ENCODE peak calls at places on chromosomes 3 and 15, in five cellular contexts. T, X, C, J and L are unnamed samples.

GRCh38 chr3:59764131-59764530 is 714.3 kb upstream of the CFAP20DC start:
- DNase-seq in T (no peak), X (no peak), C (no peak), J (no peak), L (no peak)

GRCh38 chr3:139846729-139847128 is 88.3 kb upstream of the CLSTN2 start:
- DNase-seq in T (no peak), X (no peak), C (no peak), J (no peak), L (no peak)

GRCh38 chr3:171415070-171415469 is 45.1 kb downstream of the TNIK start:
- DNase-seq in T (no peak), X (peak), C (no peak), J (no peak), L (no peak)

GRCh38 chr3:130480736-130481135 is 36.2 kb upstream of the COL6A6 start:
- DNase-seq in T (no peak), X (peak), C (no peak), J (peak), L (no peak)

GRCh38 chr3:53225181-53225580 is 30.6 kb downstream of the TKT start:
- DNase-seq in T (no peak), X (no peak), C (no peak), J (no peak), L (no peak)

GRCh38 chr15:99504823-99505551 is 60.8 kb upstream of the MEF2A start:
- DNase-seq in T (no peak), X (peak), C (peak), J (no peak), L (no peak)

GRCh38 chr3:183259087-183259486 is 6.0 kb downstream of the B3GNT5 start:
- DNase-seq in T (no peak), X (no peak), C (peak), J (no peak), L (no peak)

GRCh38 chr3:32951410-32951811 is at the start of gene CCR4:
- DNase-seq in T (no peak), X (peak), C (no peak), J (no peak), L (no peak)

GRCh38 chr15:39404767-39405173 is 176.1 kb upstream of the THBS1 start:
- DNase-seq in T (no peak), X (peak), C (peak), J (no peak), L (no peak)

GRCh38 chr3:113769551-113769950 is 22.7 kb downstream of the ATP6V1A start:
- DNase-seq in T (no peak), X (peak), C (no peak), J (no peak), L (no peak)

GRCh38 chr3:138049157-138049919 is 39.4 kb downstream of the CLDN18 start:
- DNase-seq in T (no peak), X (peak), C (no peak), J (no peak), L (no peak)

GRCh38 chr15:82571722-82572222 is 31.5 kb upstream of the RPS17 start:
- DNase-seq in T (peak), X (peak), C (no peak), J (peak), L (peak)

GRCh38 chr15:50141856-50142255 is 22.8 kb upstream of the ATP8B4 start:
- DNase-seq in T (no peak), X (no peak), C (no peak), J (no peak), L (no peak)

DNA sequence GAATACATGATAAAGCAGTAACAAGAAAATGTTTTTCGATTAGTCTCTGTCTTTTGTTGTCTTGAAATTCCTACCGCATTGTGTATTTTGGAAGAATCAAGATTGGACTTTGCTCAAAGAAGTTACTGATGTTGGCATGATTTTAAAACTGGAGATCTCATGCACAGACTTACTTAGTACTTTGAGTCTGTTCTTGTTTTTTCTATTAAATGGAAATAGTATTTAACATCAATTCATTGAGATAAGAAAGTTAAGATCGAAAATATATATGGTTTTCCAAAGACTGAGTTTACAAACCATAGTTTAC is 2.6 kb downstream of the ABHD10 start:
- DNase-seq in T (no peak), X (no peak), C (no peak), J (no peak), L (no peak)
- H3K4me3 ChIP-seq in T (no peak), X (no peak), C (no peak), J (no peak), L (peak)

GRCh38 chr3:9386060-9386459 is 11.4 kb upstream of the SETD5 start:
- DNase-seq in T (no peak), X (no peak), C (no peak), J (no peak), L (no peak)
- H3K27ac ChIP-seq in T (no peak), X (peak), C (no peak), J (no peak), L (no peak)

GRCh38 chr3:159988617-159989251 is at the start of gene IL12A:
- DNase-seq in T (peak), X (peak), C (peak), J (peak), L (peak)
- H3K4me3 ChIP-seq in T (peak), X (peak), C (peak), J (peak), L (peak)

GRCh38 chr15:94066046-94066445 is 165.3 kb upstream of the MCTP2 start:
- DNase-seq in T (no peak), X (no peak), C (no peak), J (no peak), L (no peak)

GRCh38 chr15:94070341-94071275 is 160.8 kb upstream of the MCTP2 start:
- DNase-seq in T (peak), X (no peak), C (peak), J (peak), L (peak)

GRCh38 chr15:94064676-94065313 is 166.6 kb upstream of the MCTP2 start:
- DNase-seq in T (no peak), X (no peak), C (no peak), J (no peak), L (no peak)

GRCh38 chr15:94066811-94067210 is 164.6 kb upstream of the MCTP2 start:
- DNase-seq in T (no peak), X (no peak), C (no peak), J (no peak), L (no peak)

DNA sequence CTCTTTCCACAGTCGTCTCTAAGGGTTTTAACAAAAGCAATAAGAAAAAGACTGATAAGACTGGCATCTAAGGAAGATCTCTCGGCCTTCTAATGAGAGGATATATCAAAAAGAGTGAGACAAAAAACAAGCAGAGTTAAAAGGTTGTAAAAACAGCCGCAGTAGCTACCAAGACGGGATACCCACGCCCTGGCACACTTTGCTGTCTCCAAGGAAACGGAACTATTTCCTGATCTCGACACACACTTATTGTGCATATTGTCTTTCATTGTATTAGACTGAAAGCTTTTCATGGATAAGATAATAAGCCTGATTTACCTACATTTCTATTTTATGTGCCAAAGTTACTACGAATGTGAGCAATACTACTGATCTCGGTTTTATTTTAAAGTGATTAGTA is 161.5 kb upstream of the MCTP2 start:
- DNase-seq in T (no peak), X (no peak), C (no peak), J (no peak), L (no peak)
- H3K27ac ChIP-seq in T (no peak), X (no peak), C (no peak), J (no peak), L (no peak)

DNA sequence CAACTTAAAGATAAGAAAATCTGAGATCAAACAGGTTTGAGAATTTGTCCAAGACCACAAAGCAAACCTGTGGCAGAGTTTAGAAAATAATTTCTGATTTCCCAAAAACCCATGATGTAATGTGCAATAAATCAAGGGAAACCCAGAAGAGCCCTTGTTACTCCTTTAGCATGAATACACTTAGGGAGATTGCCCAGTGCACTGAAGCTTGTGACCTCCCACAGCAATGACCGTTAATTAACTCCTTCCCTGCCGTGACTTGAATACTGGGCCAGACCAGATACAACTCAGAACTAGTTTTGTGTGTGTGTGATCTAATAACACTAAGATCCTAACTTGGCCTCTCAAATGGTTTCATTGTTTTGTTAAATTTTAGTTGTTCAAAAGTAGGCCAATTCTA is 2.5 kb downstream of the PRKAR2A start:
- DNase-seq in T (no peak), X (no peak), C (no peak), J (no peak), L (no peak)
- H3K4me3 ChIP-seq in T (peak), X (no peak), C (no peak), J (no peak), L (peak)

DNA sequence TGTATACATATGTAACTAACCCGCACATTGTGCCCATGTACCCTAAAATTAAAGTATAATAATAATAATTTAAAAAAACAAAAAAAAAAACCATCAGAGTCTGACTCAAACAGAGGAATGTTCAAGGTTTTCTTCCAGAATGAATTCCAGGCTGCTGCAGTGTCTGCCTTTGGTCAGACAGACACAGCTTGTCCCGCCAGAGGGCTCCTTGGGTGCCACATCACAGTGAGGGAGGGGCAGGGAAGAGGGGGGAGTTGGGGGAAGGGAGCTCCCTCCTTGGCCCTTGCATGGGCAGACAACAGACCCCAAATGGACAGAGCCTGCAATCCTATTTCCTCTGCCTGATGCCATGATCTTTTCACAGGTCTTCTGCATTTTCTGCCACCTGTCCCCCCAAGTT is 36.5 kb downstream of the ITGB5 start:
- DNase-seq in T (no peak), X (peak), C (no peak), J (no peak), L (no peak)
- H3K27ac ChIP-seq in T (peak), X (no peak), C (no peak), J (no peak), L (no peak)